ENCODE peak calls at places on chromosomes 13 and 19, in six cellular contexts. One of them, this sample, is unnamed.

GRCh38 chr13:107379398-107380155 is 811.6 kb upstream of the ARGLU1 start:
- DNase-seq in A549: no peak
- DNase-seq in nephron progenitor cell: no peak
- DNase-seq in BE2C: no peak
- DNase-seq in fibroblast of the aortic adventitia: no peak
- DNase-seq in IMR-90: no peak
- DNase-seq in this sample: no peak

GRCh38 chr19:16225279-16226183 is 27.8 kb downstream of the AP1M1 start:
- DNase-seq in A549: no peak
- DNase-seq in nephron progenitor cell: no peak
- DNase-seq in BE2C: no peak
- DNase-seq in fibroblast of the aortic adventitia: no peak
- DNase-seq in IMR-90: no peak
- DNase-seq in this sample: no peak

GRCh38 chr13:47484564-47484963 is 516.5 kb downstream of the SUCLA2 start:
- DNase-seq in A549: no peak
- DNase-seq in nephron progenitor cell: no peak
- DNase-seq in BE2C: no peak
- DNase-seq in fibroblast of the aortic adventitia: peak
- DNase-seq in IMR-90: peak
- DNase-seq in this sample: no peak

GRCh38 chr13:41854758-41855157 is 106.2 kb downstream of the VWA8 start:
- DNase-seq in A549: no peak
- DNase-seq in nephron progenitor cell: no peak
- DNase-seq in BE2C: no peak
- DNase-seq in fibroblast of the aortic adventitia: peak
- DNase-seq in IMR-90: peak
- DNase-seq in this sample: no peak

GRCh38 chr13:80524447-80525215 is 183.7 kb upstream of the SPRY2 start:
- DNase-seq in A549: no peak
- DNase-seq in nephron progenitor cell: no peak
- DNase-seq in BE2C: no peak
- DNase-seq in fibroblast of the aortic adventitia: peak
- DNase-seq in IMR-90: no peak
- DNase-seq in this sample: no peak

GRCh38 chr13:73372691-73373627 is 314.2 kb downstream of the KLF5 start:
- DNase-seq in A549: no peak
- DNase-seq in nephron progenitor cell: no peak
- DNase-seq in BE2C: no peak
- DNase-seq in fibroblast of the aortic adventitia: no peak
- DNase-seq in IMR-90: no peak
- DNase-seq in this sample: no peak

GRCh38 chr13:114185182-114185971 is 6.3 kb downstream of the CFAP97D2 start:
- DNase-seq in A549: no peak
- DNase-seq in nephron progenitor cell: no peak
- DNase-seq in BE2C: no peak
- DNase-seq in fibroblast of the aortic adventitia: no peak
- DNase-seq in IMR-90: no peak
- DNase-seq in this sample: no peak

GRCh38 chr19:31979949-31980670 is 365.3 kb upstream of the ZNF507 start:
- DNase-seq in A549: no peak
- DNase-seq in nephron progenitor cell: no peak
- DNase-seq in BE2C: no peak
- DNase-seq in fibroblast of the aortic adventitia: no peak
- DNase-seq in IMR-90: no peak
- DNase-seq in this sample: no peak

GRCh38 chr13:40809471-40809870 is 20.1 kb downstream of the SLC25A15 start:
- DNase-seq in A549: no peak
- DNase-seq in nephron progenitor cell: no peak
- DNase-seq in BE2C: no peak
- DNase-seq in fibroblast of the aortic adventitia: no peak
- DNase-seq in IMR-90: no peak
- DNase-seq in this sample: no peak

GRCh38 chr19:13020002-13020414 is 24.7 kb downstream of the NFIX start:
- DNase-seq in A549: no peak
- DNase-seq in nephron progenitor cell: no peak
- DNase-seq in BE2C: no peak
- DNase-seq in fibroblast of the aortic adventitia: no peak
- DNase-seq in IMR-90: peak
- DNase-seq in this sample: no peak

GRCh38 chr13:89812856-89813255 is 1534.6 kb upstream of the MIR17HG start:
- DNase-seq in A549: no peak
- DNase-seq in nephron progenitor cell: no peak
- DNase-seq in BE2C: no peak
- DNase-seq in fibroblast of the aortic adventitia: no peak
- DNase-seq in IMR-90: no peak
- DNase-seq in this sample: no peak

GRCh38 chr19:280541-281007 is 10.6 kb downstream of the PLPP2 start:
- DNase-seq in A549: no peak
- DNase-seq in nephron progenitor cell: no peak
- DNase-seq in BE2C: no peak
- DNase-seq in fibroblast of the aortic adventitia: no peak
- DNase-seq in IMR-90: no peak
- DNase-seq in this sample: peak

DNA sequence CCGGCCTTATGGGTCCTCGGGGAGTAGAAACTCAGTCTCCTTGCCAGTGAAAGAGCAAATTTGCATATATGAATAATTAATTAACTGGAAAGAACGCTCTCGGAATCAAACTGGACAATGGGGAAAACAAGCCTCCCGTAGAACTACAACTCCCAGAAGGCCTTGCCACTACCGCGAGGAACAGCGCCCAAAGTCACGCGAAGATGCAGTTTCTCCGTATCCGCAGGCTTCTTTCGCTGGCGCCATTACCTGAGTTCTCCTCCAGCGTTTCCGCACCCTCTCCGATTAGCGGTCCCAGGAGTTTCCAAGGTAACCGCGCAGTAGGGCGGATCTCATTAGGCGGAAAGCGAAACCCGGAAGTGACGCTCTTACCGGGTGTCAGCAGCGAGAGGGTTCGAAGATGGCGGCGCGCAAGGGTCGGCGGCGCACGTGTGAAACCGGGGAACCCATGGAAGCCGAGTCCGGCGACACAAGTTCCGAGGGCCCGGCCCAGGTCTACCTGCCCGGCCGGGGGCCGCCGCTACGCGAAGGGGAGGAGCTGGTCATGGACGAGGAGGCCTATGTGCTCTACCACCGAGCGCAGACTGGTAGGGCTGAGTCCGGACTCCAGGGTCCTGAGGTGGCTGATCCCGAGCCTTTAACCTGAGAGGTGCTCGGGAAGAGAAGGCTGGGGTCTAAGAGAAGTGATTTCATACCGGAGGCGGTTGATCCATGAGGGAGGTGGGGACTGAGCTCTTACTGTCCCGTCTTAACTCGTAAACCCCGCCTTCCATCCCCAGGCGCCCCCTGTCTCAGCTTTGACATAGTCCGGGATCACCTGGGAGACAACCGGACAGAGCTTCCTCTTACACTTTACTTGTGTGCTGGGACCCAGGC is at the start of gene GRWD1:
- DNase-seq in A549: peak
- DNase-seq in nephron progenitor cell: peak
- DNase-seq in BE2C: peak
- DNase-seq in fibroblast of the aortic adventitia: peak
- DNase-seq in IMR-90: peak
- DNase-seq in this sample: peak
- TF ChIP-seq CTCF in A549: peak
- TF ChIP-seq CTCF in nephron progenitor cell: no peak
- TF ChIP-seq CTCF in BE2C: peak
- TF ChIP-seq CTCF in fibroblast of the aortic adventitia: peak
- TF ChIP-seq CTCF in IMR-90: peak
- TF ChIP-seq CTCF in this sample: no peak

GRCh38 chr19:4457654-4458406 is at the start of gene UBXN6:
- DNase-seq in A549: peak
- DNase-seq in nephron progenitor cell: peak
- DNase-seq in BE2C: peak
- DNase-seq in fibroblast of the aortic adventitia: peak
- DNase-seq in IMR-90: peak
- DNase-seq in this sample: peak
- TF ChIP-seq CTCF in A549: no peak
- TF ChIP-seq CTCF in nephron progenitor cell: no peak
- TF ChIP-seq CTCF in BE2C: no peak
- TF ChIP-seq CTCF in fibroblast of the aortic adventitia: no peak
- TF ChIP-seq CTCF in IMR-90: no peak
- TF ChIP-seq CTCF in this sample: no peak

GRCh38 chr13:31050486-31051400 is 111.0 kb downstream of the HSPH1 start:
- DNase-seq in A549: no peak
- DNase-seq in nephron progenitor cell: no peak
- DNase-seq in BE2C: no peak
- DNase-seq in fibroblast of the aortic adventitia: peak
- DNase-seq in IMR-90: peak
- DNase-seq in this sample: no peak

GRCh38 chr13:31053896-31054295 is 107.8 kb downstream of the HSPH1 start:
- DNase-seq in A549: no peak
- DNase-seq in nephron progenitor cell: no peak
- DNase-seq in BE2C: no peak
- DNase-seq in fibroblast of the aortic adventitia: no peak
- DNase-seq in IMR-90: no peak
- DNase-seq in this sample: no peak

GRCh38 chr13:31053098-31053497 is 108.6 kb downstream of the HSPH1 start:
- DNase-seq in A549: no peak
- DNase-seq in nephron progenitor cell: no peak
- DNase-seq in BE2C: no peak
- DNase-seq in fibroblast of the aortic adventitia: no peak
- DNase-seq in IMR-90: peak
- DNase-seq in this sample: no peak

GRCh38 chr13:31052478-31052877 is 109.2 kb downstream of the HSPH1 start:
- DNase-seq in A549: no peak
- DNase-seq in nephron progenitor cell: no peak
- DNase-seq in BE2C: no peak
- DNase-seq in fibroblast of the aortic adventitia: no peak
- DNase-seq in IMR-90: no peak
- DNase-seq in this sample: no peak

DNA sequence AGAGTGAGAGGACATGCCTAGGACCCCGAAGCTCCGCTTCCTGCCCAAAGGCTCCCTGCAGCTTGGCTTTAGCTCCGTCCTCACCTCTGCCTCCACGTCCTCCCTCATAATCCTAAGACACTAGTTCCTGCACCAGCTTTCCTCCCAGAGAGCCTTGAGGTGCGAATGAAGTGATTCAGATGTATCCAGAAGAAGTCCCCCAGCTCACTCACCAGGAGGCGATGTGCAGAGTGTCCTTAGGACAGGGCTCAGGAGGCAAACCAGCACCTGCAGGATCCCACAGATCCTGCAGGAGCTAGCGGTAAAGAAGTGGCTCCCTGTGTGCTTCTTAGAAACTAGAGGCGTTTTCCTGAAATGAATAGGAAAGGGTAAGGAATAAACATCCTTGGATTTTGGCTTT is 109.7 kb downstream of the HSPH1 start:
- DNase-seq in A549: no peak
- DNase-seq in nephron progenitor cell: no peak
- DNase-seq in BE2C: no peak
- DNase-seq in fibroblast of the aortic adventitia: no peak
- DNase-seq in IMR-90: peak
- DNase-seq in this sample: no peak
- TF ChIP-seq CTCF in A549: no peak
- TF ChIP-seq CTCF in nephron progenitor cell: no peak
- TF ChIP-seq CTCF in BE2C: peak
- TF ChIP-seq CTCF in fibroblast of the aortic adventitia: no peak
- TF ChIP-seq CTCF in IMR-90: no peak
- TF ChIP-seq CTCF in this sample: no peak

GRCh38 chr13:33872005-33872351 is 54.0 kb downstream of the RFC3 start:
- DNase-seq in A549: no peak
- DNase-seq in nephron progenitor cell: no peak
- DNase-seq in BE2C: no peak
- DNase-seq in fibroblast of the aortic adventitia: peak
- DNase-seq in IMR-90: no peak
- DNase-seq in this sample: no peak

GRCh38 chr13:33875658-33876401 is 57.9 kb downstream of the RFC3 start:
- DNase-seq in A549: no peak
- DNase-seq in nephron progenitor cell: no peak
- DNase-seq in BE2C: no peak
- DNase-seq in fibroblast of the aortic adventitia: no peak
- DNase-seq in IMR-90: no peak
- DNase-seq in this sample: no peak

GRCh38 chr13:33876716-33877394 is 58.9 kb downstream of the RFC3 start:
- DNase-seq in A549: no peak
- DNase-seq in nephron progenitor cell: no peak
- DNase-seq in BE2C: no peak
- DNase-seq in fibroblast of the aortic adventitia: no peak
- DNase-seq in IMR-90: no peak
- DNase-seq in this sample: no peak

GRCh38 chr13:33873251-33873908 is 55.4 kb downstream of the RFC3 start:
- DNase-seq in A549: no peak
- DNase-seq in nephron progenitor cell: no peak
- DNase-seq in BE2C: no peak
- DNase-seq in fibroblast of the aortic adventitia: no peak
- DNase-seq in IMR-90: no peak
- DNase-seq in this sample: no peak

GRCh38 chr13:33874871-33875270 is 56.9 kb downstream of the RFC3 start:
- DNase-seq in A549: no peak
- DNase-seq in nephron progenitor cell: no peak
- DNase-seq in BE2C: no peak
- DNase-seq in fibroblast of the aortic adventitia: no peak
- DNase-seq in IMR-90: no peak
- DNase-seq in this sample: no peak
- TF ChIP-seq CTCF in A549: peak
- TF ChIP-seq CTCF in nephron progenitor cell: no peak
- TF ChIP-seq CTCF in BE2C: peak
- TF ChIP-seq CTCF in fibroblast of the aortic adventitia: peak
- TF ChIP-seq CTCF in IMR-90: no peak
- TF ChIP-seq CTCF in this sample: no peak